ENCODE peak calls at places on chromosomes 11 and 22, in six cellular contexts. U is SK-N-SH; M is activated CD4-positive, CD25-positive, alpha-beta regulatory T cell; X is ovary; D is AG08395; O is AG04450. S is an unnamed sample.

GRCh38 chr11:84019576-84020194 is 733.5 kb upstream of the CCDC90B start:
- DNase-seq in M (no peak), O (no peak), X (peak; percentile 33), D (peak; percentile 6), U (no peak), S (no peak)

GRCh38 chr11:103537904-103538502 is 428.8 kb downstream of the DYNC2H1 start:
- DNase-seq in O (no peak), M (no peak), D (peak; percentile 40), X (no peak), U (peak; percentile 30), S (no peak)

GRCh38 chr11:35964846-35965245 is 21.0 kb downstream of the LDLRAD3 start:
- DNase-seq in X (no peak), M (no peak), D (no peak), U (no peak), O (no peak), S (no peak)

GRCh38 chr11:121687961-121688566 is 235.3 kb upstream of the SORL1-AS1 start:
- DNase-seq in U (no peak), D (no peak), X (no peak), M (no peak), O (peak; percentile 23), S (peak; percentile 59)

GRCh38 chr11:76888989-76889388 is 28.3 kb downstream of the ACER3 start:
- DNase-seq in M (no peak), X (no peak), O (no peak), U (no peak), D (no peak), S (no peak)

GRCh38 chr11:28176231-28176853 is 68.2 kb downstream of the METTL15 start:
- DNase-seq in M (no peak), D (peak; percentile 5), O (no peak), X (no peak), U (no peak), S (no peak)

GRCh38 chr22:17862646-17863181 is 88.4 kb upstream of the BID start:
- DNase-seq in O (no peak), X (no peak), D (no peak), M (no peak), U (no peak), S (no peak)

GRCh38 chr11:75966546-75967287 is 151.7 kb downstream of the UVRAG start:
- DNase-seq in D (peak; percentile 72), O (peak; percentile 36), M (no peak), X (no peak), U (no peak), S (no peak)

GRCh38 chr11:34830648-34831047 is 85.5 kb downstream of the APIP start:
- DNase-seq in O (peak; percentile 3), X (no peak), U (peak; percentile 30), M (no peak), D (no peak), S (no peak)

GRCh38 chr11:4748435-4748834 is 21.3 kb downstream of the OR51F1 start:
- DNase-seq in X (no peak), D (no peak), M (no peak), U (no peak), O (no peak), S (no peak)

GRCh38 chr11:128790200-128790599 is 76.9 kb downstream of the KCNJ1 start:
- DNase-seq in O (no peak), X (no peak), D (peak; percentile 60), M (no peak), U (no peak), S (peak; percentile 23)

GRCh38 chr11:34327804-34328631 is 29.8 kb downstream of the ABTB2 start:
- DNase-seq in D (no peak), U (no peak), M (no peak), O (no peak), X (peak; percentile 67), S (no peak)

GRCh38 chr22:19275919-19276600 is 15.5 kb downstream of the CLTCL1 start:
- DNase-seq in U (no peak), M (no peak), O (no peak), D (no peak), X (no peak), S (no peak)

GRCh38 chr11:79046365-79046764 is 394.5 kb downstream of the TENM4 start:
- DNase-seq in U (no peak), O (no peak), X (no peak), D (peak; percentile 21), M (no peak), S (no peak)

GRCh38 chr22:29609139-29609538 is 5.7 kb downstream of the NF2 start:
- DNase-seq in O (no peak), X (no peak), U (no peak), D (no peak), M (no peak), S (no peak)

GRCh38 chr22:39303892-39304671 is 15.3 kb downstream of the RPL3 start:
- DNase-seq in X (no peak), M (no peak), D (no peak), O (no peak), U (no peak), S (no peak)

GRCh38 chr22:19709063-19709769 is 5.1 kb upstream of the SEPTIN5 start:
- DNase-seq in X (no peak), M (no peak), U (peak; percentile 48), D (no peak), O (no peak), S (peak; percentile 3)

GRCh38 chr11:12137005-12137690 is 26.8 kb downstream of the MICAL2 start:
- DNase-seq in D (no peak), U (no peak), X (no peak), M (no peak), O (no peak), S (no peak)

GRCh38 chr22:50169774-50170341 is 673 bp upstream of the PANX2 start:
- DNase-seq in M (peak; percentile 45), X (no peak), D (no peak), U (peak; percentile 80), O (no peak), S (no peak)

GRCh38 chr11:22460181-22460580 is 122.0 kb downstream of the SLC17A6 start:
- DNase-seq in X (no peak), M (no peak), O (no peak), U (no peak), D (no peak), S (no peak)

GRCh38 chr11:69985331-69985653 is 92.8 kb upstream of the ANO1 start:
- DNase-seq in D (no peak), O (no peak), M (no peak), U (peak; percentile 45), X (no peak), S (no peak)

GRCh38 chr11:105236631-105237030 is 97.1 kb upstream of the CARD18 start:
- DNase-seq in D (no peak), M (no peak), X (no peak), U (no peak), O (peak; percentile 65), S (no peak)

GRCh38 chr22:46439111-46439510 is 98.3 kb downstream of the CELSR1 start:
- DNase-seq in U (no peak), X (no peak), M (no peak), O (no peak), D (no peak), S (no peak)

GRCh38 chr22:50015451-50016307 is 3.1 kb upstream of the IL17REL start:
- DNase-seq in M (no peak), U (peak; percentile 41), O (no peak), X (no peak), D (no peak), S (peak; percentile 8)

GRCh38 chr11:67120881-67121710 is 2.0 kb downstream of the KDM2A start:
- DNase-seq in X (no peak), U (no peak), D (no peak), M (no peak), O (no peak), S (no peak)

GRCh38 chr11:18614667-18615066 is 15.1 kb downstream of the MISFA start:
- DNase-seq in U (no peak), O (no peak), M (no peak), X (no peak), D (no peak), S (no peak)

GRCh38 chr11:122743949-122744876 is 88.7 kb downstream of the UBASH3B start:
- DNase-seq in U (no peak), D (no peak), X (no peak), O (no peak), M (peak; percentile 42), S (no peak)

GRCh38 chr11:12206529-12206928 is 96.1 kb downstream of the MICAL2 start:
- DNase-seq in O (no peak), M (no peak), D (peak; percentile 19), U (no peak), X (no peak), S (no peak)

GRCh38 chr22:45903355-45904149 is 73.4 kb downstream of the WNT7B start:
- DNase-seq in X (no peak), U (no peak), M (no peak), D (peak; percentile 48), O (peak; percentile 27), S (peak; percentile 43)

GRCh38 chr22:50705851-50706351 is 32.1 kb upstream of the ACR start:
- DNase-seq in O (no peak), M (no peak), D (no peak), U (no peak), X (no peak), S (no peak)

GRCh38 chr11:67262731-67263675 is 3.3 kb upstream of the GRK2 start:
- DNase-seq in D (peak; percentile 92), U (peak; percentile 92), O (no peak), M (peak; percentile 42), X (peak; percentile 85), S (peak; percentile 82)